ENCODE peak calls at places on chromosomes 7 and 10, in seven cellular contexts. O is brain microvascular endothelial cell, D is heart right ventricle, R is fibroblast of lung, J is lower lobe of right lung, G is cardiac muscle cell, C is BE2C. F is an unnamed sample.

GRCh38 chr7:11461999-11462398 is 370.0 kb downstream of the THSD7A start:
- DNase-seq in R (no peak), G (no peak), C (no peak), J (no peak), D (no peak), O (no peak), F (no peak)

GRCh38 chr10:92688927-92689662 is 660 bp upstream of the HHEX start:
- DNase-seq in C (peak; percentile 45), D (peak; percentile 11), G (peak; percentile 48), O (peak; percentile 17), R (peak; percentile 53), J (no peak), F (no peak)

GRCh38 chr7:7183061-7183832 is 903 bp downstream of the C1GALT1 start:
- DNase-seq in C (peak; percentile 35), D (no peak), O (peak; percentile 18), G (peak; percentile 33), J (peak; percentile 78), R (peak; percentile 28), F (peak; percentile 31)

GRCh38 chr10:96125142-96125515 is 5.0 kb upstream of the ZNF518A start:
- DNase-seq in C (no peak), R (peak; percentile 10), O (no peak), G (peak; percentile 33), J (no peak), D (no peak), F (peak; percentile 8)

GRCh38 chr7:153835104-153835503 is 217.1 kb upstream of the DPP6 start:
- DNase-seq in G (no peak), C (no peak), R (no peak), O (no peak), J (no peak), D (no peak), F (peak; percentile 23)

GRCh38 chr7:51366930-51367613 is 50.5 kb upstream of the COBL start:
- DNase-seq in D (peak; percentile 30), J (no peak), C (peak; percentile 72), G (peak; percentile 64), O (peak; percentile 40), R (peak; percentile 51), F (peak; percentile 46)

GRCh38 chr10:118523775-118524174 is 71.7 kb downstream of the PRLHR start:
- DNase-seq in J (no peak), D (no peak), G (no peak), O (no peak), R (no peak), C (no peak), F (peak; percentile 94)

GRCh38 chr10:61729596-61729995 is 66.9 kb downstream of the CABCOCO1 start:
- DNase-seq in J (no peak), D (no peak), G (no peak), R (no peak), O (no peak), C (no peak), F (no peak)

GRCh38 chr10:125144693-125145623 is 15.4 kb downstream of the CTBP2 start:
- DNase-seq in G (peak; percentile 72), D (peak; percentile 44), C (peak; percentile 41), O (peak; percentile 74), J (peak; percentile 59), R (peak; percentile 63), F (peak; percentile 59)

GRCh38 chr10:117694251-117694650 is 151.7 kb downstream of the EMX2 start:
- DNase-seq in O (no peak), R (no peak), C (no peak), D (no peak), J (no peak), G (peak; percentile 6), F (no peak)

GRCh38 chr10:71804067-71804466 is 30.7 kb upstream of the VSIR start:
- DNase-seq in O (no peak), J (no peak), C (no peak), D (no peak), R (no peak), G (no peak), F (no peak)

GRCh38 chr7:55245271-55245723 is 119.8 kb upstream of the LANCL2 start:
- DNase-seq in C (no peak), J (no peak), R (peak; percentile 75), D (no peak), G (peak; percentile 43), O (peak; percentile 93), F (peak; percentile 46)

GRCh38 chr10:60536529-60537114 is 146.9 kb upstream of the ANK3 start:
- DNase-seq in R (peak; percentile 51), D (no peak), G (peak; percentile 21), O (peak; percentile 69), C (no peak), J (no peak), F (peak; percentile 86)

GRCh38 chr7:121541457-121541856 is 145.3 kb upstream of the FAM3C start:
- DNase-seq in J (no peak), R (no peak), G (no peak), O (no peak), D (no peak), C (no peak), F (no peak)

GRCh38 chr10:126738001-126738400 is 67.5 kb upstream of the C10orf90 start:
- DNase-seq in G (no peak), R (no peak), C (no peak), D (no peak), O (no peak), J (no peak), F (no peak)

GRCh38 chr7:56099653-56100052 is 6.6 kb downstream of the CHCHD2 start:
- DNase-seq in O (no peak), G (no peak), R (no peak), D (no peak), C (no peak), J (no peak), F (no peak)

GRCh38 chr7:47191876-47192291 is 390.0 kb downstream of the TNS3 start:
- DNase-seq in J (peak; percentile 69), D (no peak), C (no peak), R (no peak), G (no peak), O (no peak), F (no peak)

GRCh38 chr7:54877683-54878082 is 118.7 kb upstream of the SEC61G start:
- DNase-seq in G (peak; percentile 16), J (no peak), R (no peak), C (peak; percentile 41), D (no peak), O (no peak), F (peak; percentile 53)

GRCh38 chr7:108145401-108145800 is 15.2 kb upstream of the LAMB4 start:
- DNase-seq in D (no peak), C (no peak), O (no peak), R (no peak), J (no peak), G (no peak), F (no peak)

GRCh38 chr10:114810926-114811325 is 10.7 kb upstream of the FHIP2A start:
- DNase-seq in O (no peak), G (no peak), D (no peak), J (no peak), C (no peak), R (no peak), F (no peak)

GRCh38 chr10:34731885-34732701 is 83.0 kb downstream of the PARD3 start:
- DNase-seq in R (peak; percentile 60), O (peak; percentile 54), G (peak; percentile 59), C (no peak), J (no peak), D (no peak), F (peak; percentile 81)

GRCh38 chr10:75236178-75236825 is 545 bp upstream of the COMTD1 start:
- DNase-seq in C (no peak), D (no peak), G (no peak), R (no peak), O (no peak), J (no peak), F (no peak)
- TF ChIP-seq CTCF in C (no peak), D (peak; percentile 20), G (no peak), R (no peak), O (no peak), J (peak; percentile 16), F (no peak)

GRCh38 chr10:88835910-88836221 is 15.8 kb downstream of the ANKRD22 start:
- DNase-seq in G (no peak), D (no peak), J (no peak), R (no peak), O (no peak), C (no peak), F (no peak)

GRCh38 chr10:88840881-88841280 is 10.8 kb downstream of the ANKRD22 start:
- DNase-seq in D (no peak), O (no peak), R (no peak), C (no peak), J (no peak), G (no peak), F (no peak)

GRCh38 chr10:88840104-88840503 is 11.5 kb downstream of the ANKRD22 start:
- DNase-seq in D (no peak), O (no peak), J (no peak), R (no peak), G (peak; percentile 35), C (no peak), F (peak; percentile 87)

GRCh38 chr10:88841316-88842111 is 10.1 kb downstream of the ANKRD22 start:
- DNase-seq in C (no peak), D (no peak), J (no peak), G (no peak), O (no peak), R (no peak), F (no peak)

GRCh38 chr10:88838766-88839165 is 12.9 kb downstream of the ANKRD22 start:
- DNase-seq in J (no peak), R (no peak), O (no peak), D (no peak), G (no peak), C (no peak), F (no peak)
- H3K4me3 ChIP-seq in J (no peak overlapping the region), R (no peak overlapping the region), O (no peak overlapping the region), D (no peak overlapping the region), G (no peak overlapping the region), C (no peak overlapping the region), F (no peak overlapping the region)

DNA sequence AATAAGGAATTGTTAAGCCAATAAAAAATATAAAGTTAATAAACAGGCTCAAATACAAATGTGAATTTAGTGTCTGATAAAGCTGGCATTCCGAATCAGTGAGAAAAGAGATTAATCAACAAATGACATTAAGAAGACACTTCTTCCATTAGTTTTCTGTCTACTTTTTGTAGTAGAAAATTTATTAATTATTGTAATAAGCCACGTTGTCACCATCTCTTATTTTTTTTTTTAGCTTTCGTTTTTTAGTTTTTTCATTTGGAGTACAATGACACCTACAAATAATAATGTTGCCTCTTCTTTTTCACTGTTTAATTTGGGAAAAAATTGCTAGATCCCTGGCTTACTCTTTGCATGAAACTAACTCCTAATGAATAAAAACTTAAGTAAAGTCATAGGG is 46.8 kb upstream of the STEAP1B start:
- DNase-seq in J (no peak), G (no peak), O (no peak), D (no peak), R (no peak), C (no peak), F (no peak)
- H3K27me3 ChIP-seq in J (peaks cover 46% of the 10 kb centered on the region), G (peaks cover 10% of the 10 kb centered on the region), O (no peaks in the 10 kb centered on the region), D (peaks cover 10% of the 10 kb centered on the region), R (peaks cover 24% of the 10 kb centered on the region), C (peaks cover 89% of the 10 kb centered on the region), F (peaks cover 12% of the 10 kb centered on the region)

GRCh38 chr7:130272456-130273080 is 5.9 kb downstream of the CPA2 start:
- DNase-seq in J (no peak), D (no peak), C (no peak), R (no peak), G (no peak), O (no peak), F (peak; percentile 71)

GRCh38 chr7:130273081-130273699 is 6.5 kb downstream of the CPA2 start:
- DNase-seq in O (no peak), C (no peak), J (no peak), R (peak; percentile 54), D (no peak), G (peak; percentile 73), F (peak; percentile 60)

GRCh38 chr7:130275826-130276291 is 9.2 kb downstream of the CPA2 start:
- DNase-seq in O (no peak), G (no peak), J (no peak), D (no peak), R (no peak), C (no peak), F (no peak)

GRCh38 chr7:130274983-130275649 is 8.5 kb downstream of the CPA2 start:
- DNase-seq in D (no peak), C (no peak), G (no peak), J (no peak), O (no peak), R (no peak), F (no peak)

GRCh38 chr7:130273863-130274262 is 7.2 kb downstream of the CPA2 start:
- DNase-seq in D (peak; percentile 37), C (no peak), G (peak; percentile 88), O (no peak), J (no peak), R (peak; percentile 94), F (no peak)
- TF ChIP-seq CTCF in D (no peak), C (no peak), G (peak; percentile 14), O (no peak), J (no peak), R (peak; percentile 15), F (no peak)

F was measured in bronchial epithelial cell.